ENCODE peak calls at places on chromosomes 6 and 20, in four cellular contexts. B is tibial artery, R is AG09319, P is natural killer cell. H is an unnamed sample.

GRCh38 chr6:157240059-157240959 is 83.0 kb downstream of the TMEM242 start:
- DNase-seq in B (peak), R (no peak), P (no peak), H (no peak)

GRCh38 chr6:163427498-163428254 is 13.2 kb downstream of the QKI start:
- DNase-seq in B (no peak), R (peak), P (no peak), H (peak)

GRCh38 chr20:62668441-62669027 is 26.2 kb downstream of the SLCO4A1 start:
- DNase-seq in B (peak), R (peak), P (peak), H (no peak)

GRCh38 chr6:132298344-132298949 is 102.8 kb downstream of the MOXD1 start:
- DNase-seq in B (peak), R (no peak), P (no peak), H (no peak)

GRCh38 chr6:137387365-137387764 is 106.8 kb downstream of the OLIG3 start:
- DNase-seq in B (no peak), R (no peak), P (no peak), H (no peak)

GRCh38 chr6:50847890-50848594 is 29.4 kb downstream of the TFAP2B start:
- DNase-seq in B (no peak), R (no peak), P (no peak), H (no peak)

GRCh38 chr6:47729019-47729418 is 30.6 kb downstream of the ADGRF4 start:
- DNase-seq in B (no peak), R (no peak), P (no peak), H (no peak)

GRCh38 chr6:44558315-44559227 is 171.1 kb downstream of the CDC5L start:
- DNase-seq in B (no peak), R (no peak), P (no peak), H (no peak)

GRCh38 chr6:149026530-149026942 is 279.7 kb downstream of the UST start:
- DNase-seq in B (no peak), R (peak), P (no peak), H (peak)

GRCh38 chr6:33692078-33692759 is 19.3 kb downstream of the UQCC2 start:
- DNase-seq in B (no peak), R (no peak), P (no peak), H (no peak)

GRCh38 chr6:33733294-33734007 is 13.3 kb downstream of the IP6K3 start:
- DNase-seq in B (no peak), R (no peak), P (no peak), H (no peak)

GRCh38 chr6:35202066-35202546 is 11.7 kb upstream of the SCUBE3 start:
- DNase-seq in B (no peak), R (no peak), P (no peak), H (no peak)
- TF ChIP-seq CTCF in B (no peak), R (no peak), P (no peak), H (no peak)

DNA sequence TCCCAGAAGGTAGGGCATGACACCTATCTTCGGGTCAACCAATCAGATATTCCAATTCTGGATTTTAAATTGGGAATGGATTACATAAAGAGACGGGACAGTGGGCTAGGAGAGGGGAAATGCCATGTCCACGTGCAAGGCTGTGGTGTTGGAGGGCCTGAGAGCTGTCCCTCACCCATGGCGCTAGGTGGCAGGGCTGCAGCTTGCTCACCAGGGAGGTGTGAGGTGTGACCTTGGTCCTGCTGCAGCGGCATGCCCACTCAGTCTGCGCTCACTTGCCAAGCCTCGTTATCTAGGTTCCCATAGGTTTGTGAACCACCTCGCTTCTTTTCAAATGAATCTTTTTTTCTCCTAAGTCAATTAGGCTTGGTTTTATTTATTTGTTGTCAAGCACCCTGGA is 19.4 kb upstream of the CST3 start:
- DNase-seq in B (no peak), R (no peak), P (no peak), H (no peak)
- TF ChIP-seq CTCF in B (no peak), R (no peak), P (no peak), H (no peak)

GRCh38 chr6:27472617-27473400 is at the start of gene ZNF184:
- DNase-seq in B (peak), R (peak), P (peak), H (peak)
- TF ChIP-seq CTCF in B (peak), R (no peak), P (no peak), H (no peak)

GRCh38 chr20:60086936-60087562 is 128.8 kb downstream of the CDH26 start:
- DNase-seq in B (no peak), R (no peak), P (no peak), H (no peak)

GRCh38 chr20:60080401-60080800 is 122.2 kb downstream of the CDH26 start:
- DNase-seq in B (no peak), R (no peak), P (no peak), H (no peak)

GRCh38 chr20:60087563-60088105 is 129.4 kb downstream of the CDH26 start:
- DNase-seq in B (no peak), R (no peak), P (no peak), H (no peak)

GRCh38 chr20:60088236-60088635 is 130.0 kb downstream of the CDH26 start:
- DNase-seq in B (no peak), R (no peak), P (no peak), H (no peak)

GRCh38 chr20:60085551-60086132 is 127.4 kb downstream of the CDH26 start:
- DNase-seq in B (no peak), R (no peak), P (no peak), H (no peak)
- TF ChIP-seq CTCF in B (no peak), R (no peak), P (no peak), H (no peak)